ENCODE peak calls at places on chromosomes 11 and 22, in five cellular contexts. D is AG09309, T is IMR-90, R is AG04450, I is gastrocnemius medialis. O is an unnamed sample.

GRCh38 chr22:44103735-44104134 is 77.0 kb upstream of the PARVG start:
- DNase-seq in T (no peak), R (no peak), I (no peak), D (no peak), O (no peak)

GRCh38 chr22:35523167-35523928 is 17.3 kb upstream of the RASD2 start:
- DNase-seq in T (no peak), D (no peak), I (no peak), R (no peak), O (no peak)

GRCh38 chr22:37802310-37803194 is 5.2 kb upstream of the GCAT start:
- DNase-seq in I (peak), R (no peak), D (no peak), T (peak), O (no peak)

GRCh38 chr22:38110863-38111852 is 674 bp upstream of the BAIAP2L2 start:
- DNase-seq in T (no peak), D (no peak), R (no peak), I (no peak), O (no peak)

GRCh38 chr11:70402685-70403084 is 4.4 kb downstream of the CTTN start:
- DNase-seq in R (no peak), T (no peak), D (no peak), I (no peak), O (no peak)

GRCh38 chr11:79939111-79939510 is 498.3 kb upstream of the TENM4 start:
- DNase-seq in T (peak), R (no peak), D (no peak), I (no peak), O (no peak)

GRCh38 chr11:35579557-35580396 is 38.5 kb upstream of the FJX1 start:
- DNase-seq in I (no peak), T (peak), D (peak), R (peak), O (no peak)

GRCh38 chr11:130790689-130791088 is 125.6 kb downstream of the SNX19 start:
- DNase-seq in I (no peak), D (no peak), T (no peak), R (no peak), O (no peak)

GRCh38 chr11:75706260-75706729 is 11.3 kb upstream of the MOGAT2 start:
- DNase-seq in R (peak), T (peak), D (peak), I (peak), O (no peak)

GRCh38 chr22:42879371-42880021 is 22.4 kb upstream of the ARFGAP3 start:
- DNase-seq in T (no peak), I (no peak), D (no peak), R (no peak), O (no peak)

GRCh38 chr11:128776088-128776433 is 82.2 kb downstream of the FLI1 start:
- DNase-seq in I (no peak), R (no peak), D (no peak), T (no peak), O (no peak)

GRCh38 chr11:56819916-56820315 is 71.4 kb upstream of the OR9G4 start:
- DNase-seq in D (no peak), T (no peak), I (no peak), R (no peak), O (no peak)

GRCh38 chr11:3222941-3223905 is 4.6 kb upstream of the MRGPRG start:
- DNase-seq in D (no peak), R (no peak), T (no peak), I (no peak), O (no peak)

GRCh38 chr11:11148104-11148509 is 204.9 kb downstream of the CSNK2A3 start:
- DNase-seq in I (peak), T (peak), D (peak), R (no peak), O (no peak)

GRCh38 chr11:62336949-62337681 is at the start of gene ASRGL1:
- DNase-seq in R (no peak), D (no peak), T (peak), I (peak), O (peak)

GRCh38 chr11:63813563-63814382 is 517 bp downstream of the SPINDOC start:
- DNase-seq in D (no peak), R (no peak), T (peak), I (no peak), O (no peak)

GRCh38 chr11:130785376-130786110 is 130.7 kb downstream of the SNX19 start:
- DNase-seq in T (peak), R (peak), I (no peak), D (no peak), O (no peak)

GRCh38 chr22:32951807-32952153 is 106.4 kb downstream of the SYN3 start:
- DNase-seq in T (no peak), D (no peak), R (no peak), I (no peak), O (no peak)

GRCh38 chr11:2268911-2269600 is 1.3 kb downstream of the ASCL2 start:
- DNase-seq in I (no peak), T (no peak), D (no peak), R (no peak), O (no peak)

GRCh38 chr11:2302844-2303626 is 1.2 kb downstream of the TSPAN32 start:
- DNase-seq in R (no peak), T (no peak), I (no peak), D (no peak), O (no peak)

GRCh38 chr11:115333106-115333505 is 171.1 kb downstream of the CADM1 start:
- DNase-seq in D (peak), T (peak), I (no peak), R (no peak), O (no peak)

GRCh38 chr11:94507485-94507884 is 4.8 kb upstream of the C11orf97 start:
- DNase-seq in T (no peak), I (no peak), R (no peak), D (no peak), O (no peak)

GRCh38 chr11:133582731-133583130 is 50.4 kb upstream of the OPCML start:
- DNase-seq in T (no peak), D (no peak), I (no peak), R (no peak), O (no peak)

GRCh38 chr22:43136255-43136654 is 6.9 kb downstream of the MCAT start:
- DNase-seq in I (no peak), R (no peak), D (no peak), T (peak), O (no peak)

GRCh38 chr11:69044111-69045013 is 4.4 kb upstream of the TPCN2 start:
- DNase-seq in T (peak), R (peak), I (peak), D (peak), O (no peak)

GRCh38 chr22:30044369-30044768 is 35.9 kb upstream of the HORMAD2 start:
- DNase-seq in D (peak), R (peak), I (no peak), T (peak), O (no peak)

GRCh38 chr11:62081378-62082291 is 42.2 kb upstream of the INCENP start:
- DNase-seq in I (peak), R (peak), D (peak), T (peak), O (no peak)

GRCh38 chr11:109970516-109971183 is 122.5 kb upstream of the ZC3H12C start:
- DNase-seq in R (no peak), D (no peak), I (no peak), T (no peak), O (no peak)

DNA sequence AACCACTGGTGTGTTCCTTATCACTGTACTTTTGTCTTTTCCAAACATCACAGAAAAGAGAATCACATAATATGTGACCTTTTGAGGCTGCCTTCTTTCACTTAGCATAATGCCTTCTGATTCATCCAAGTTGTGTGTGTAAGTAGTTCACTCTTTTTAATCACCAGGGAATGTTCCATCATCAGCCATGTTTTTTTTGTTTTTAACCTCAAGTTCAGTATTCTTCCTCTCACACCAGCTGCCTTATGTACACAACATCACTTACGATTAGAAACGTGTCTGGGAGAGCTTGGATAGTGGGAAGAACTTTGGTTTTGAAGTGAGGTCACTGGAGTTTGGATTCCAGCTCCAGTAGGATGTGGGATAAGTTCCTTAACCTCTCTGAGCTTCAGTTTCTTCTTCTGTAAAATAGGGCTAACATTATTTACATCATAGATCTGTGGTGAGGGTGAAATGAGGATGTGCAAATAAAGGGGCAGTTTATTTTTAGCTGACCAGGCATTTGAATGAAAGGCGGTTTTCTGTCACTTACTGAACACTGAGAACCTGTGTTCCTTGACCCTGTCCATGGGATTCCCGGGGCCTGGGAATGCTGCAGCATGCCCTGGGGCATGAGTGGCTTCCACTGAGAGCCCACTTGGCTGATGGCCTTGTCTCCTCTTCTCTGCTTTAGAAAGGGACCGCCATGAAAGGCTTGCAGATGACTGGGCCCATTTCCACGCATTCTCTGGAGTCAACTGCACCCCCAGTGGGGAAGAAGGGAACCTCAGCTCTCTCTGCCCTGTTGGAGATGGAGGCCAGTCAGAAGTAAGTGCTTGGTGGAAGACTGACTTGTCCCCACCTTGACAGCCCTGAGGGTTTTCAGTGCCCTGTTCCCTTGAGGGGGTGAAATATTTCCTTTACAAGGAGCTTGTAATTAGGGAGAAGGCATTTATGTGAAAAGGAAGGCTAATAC is 92.6 kb downstream of the DEPDC5 start:
- DNase-seq in I (no peak), R (peak), T (peak), D (no peak), O (no peak)
- TF ChIP-seq CTCF in I (no peak), R (peak), T (peak), D (peak), O (peak)

GRCh38 chr22:20154602-20155183 is 3.8 kb upstream of the CCDC188 start:
- DNase-seq in D (no peak), R (no peak), T (no peak), I (no peak), O (no peak)

GRCh38 chr22:20156042-20156389 is 5.2 kb upstream of the CCDC188 start:
- DNase-seq in R (no peak), D (no peak), T (no peak), I (no peak), O (no peak)

GRCh38 chr22:20155330-20156041 is 4.6 kb upstream of the CCDC188 start:
- DNase-seq in I (no peak), R (no peak), D (no peak), T (no peak), O (no peak)

GRCh38 chr22:20152464-20152890 is 1.6 kb upstream of the CCDC188 start:
- DNase-seq in D (no peak), T (no peak), R (no peak), I (no peak), O (no peak)

DNA sequence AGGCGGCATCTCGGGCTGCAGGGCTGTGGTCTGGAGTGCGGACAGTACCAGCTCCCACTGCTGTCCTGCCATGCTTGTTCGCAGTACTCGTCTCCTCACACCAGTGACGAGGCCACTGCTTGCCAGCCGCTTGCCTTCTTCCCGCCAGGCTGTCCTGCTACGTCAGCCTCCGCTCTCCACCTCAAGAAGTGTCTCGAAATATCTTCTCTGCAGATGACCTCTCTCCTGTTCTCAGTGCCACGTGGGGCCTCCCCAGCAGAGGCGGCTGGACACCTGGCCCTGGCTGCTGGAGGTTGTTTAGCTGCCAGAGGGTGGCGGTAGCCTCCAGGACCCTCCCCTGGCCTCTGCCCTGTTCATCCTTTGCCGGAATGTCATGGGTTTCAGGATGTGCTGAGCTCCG is 3.1 kb upstream of the CCDC188 start:
- DNase-seq in D (no peak), R (no peak), I (no peak), T (peak), O (no peak)
- TF ChIP-seq CTCF in D (no peak), R (no peak), I (no peak), T (no peak), O (peak)

GRCh38 chr11:68036141-68036716 is 2.6 kb upstream of the TCIRG1 start:
- DNase-seq in T (no peak), R (no peak), I (no peak), D (no peak), O (no peak)
- TF ChIP-seq CTCF in T (no peak), R (no peak), I (no peak), D (no peak), O (no peak)

GRCh38 chr11:126411971-126412381 is 56.5 kb downstream of the ST3GAL4 start:
- DNase-seq in I (no peak), D (no peak), T (no peak), R (no peak), O (no peak)
- TF ChIP-seq CTCF in I (no peak), D (peak), T (peak), R (peak), O (peak)

GRCh38 chr11:65870706-65871681 is 1.6 kb downstream of the EFEMP2 start:
- DNase-seq in D (no peak), I (no peak), T (no peak), R (no peak), O (peak)

GRCh38 chr11:65873280-65874156 is 918 bp upstream of the EFEMP2 start:
- DNase-seq in R (peak), I (peak), T (peak), D (no peak), O (peak)

GRCh38 chr11:65870307-65870658 is 2.3 kb downstream of the EFEMP2 start:
- DNase-seq in I (no peak), T (no peak), D (no peak), R (no peak), O (peak)

GRCh38 chr11:65872555-65873279 is at the start of gene EFEMP2:
- DNase-seq in R (no peak), T (no peak), D (no peak), I (no peak), O (peak)

DNA sequence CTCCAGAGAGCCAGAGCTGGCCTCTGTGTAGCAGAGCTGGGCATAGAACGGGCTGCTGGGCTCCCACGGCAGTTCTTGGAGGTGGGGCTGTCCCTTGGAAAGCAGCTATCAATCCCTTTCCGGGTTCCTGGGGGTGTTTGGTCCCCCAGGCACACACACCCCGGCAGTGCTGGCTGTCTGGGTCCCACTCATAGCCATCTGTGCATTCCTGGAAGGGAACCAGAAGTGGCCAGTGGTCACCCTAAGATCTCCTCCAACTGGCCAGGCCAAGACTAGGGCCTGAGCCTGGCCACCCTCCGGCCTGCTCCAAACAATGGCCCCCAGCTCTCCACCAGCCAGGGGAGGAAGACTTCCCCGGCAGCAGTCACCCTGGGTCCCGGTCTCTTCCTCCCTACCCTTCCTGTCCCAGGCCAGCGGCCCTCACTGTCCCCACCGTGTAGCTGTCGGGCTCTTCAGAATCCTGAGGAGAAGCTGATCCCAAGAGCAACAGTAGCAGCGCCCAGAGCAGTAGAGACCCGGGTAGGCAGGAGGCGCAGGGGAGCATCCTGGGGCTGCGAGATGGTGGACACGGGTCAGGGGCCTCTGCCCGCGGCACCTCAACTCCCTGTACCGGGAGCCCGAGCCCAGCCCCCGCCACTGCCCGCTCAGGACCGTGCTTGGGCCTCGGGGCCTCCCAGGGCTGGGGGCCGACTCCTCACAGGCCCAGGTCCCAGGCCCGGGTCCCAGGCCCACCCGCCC is 620 bp downstream of the EFEMP2 start:
- DNase-seq in D (no peak), T (no peak), I (no peak), R (no peak), O (peak)
- TF ChIP-seq CTCF in D (peak), T (peak), I (no peak), R (peak), O (peak)

DNA sequence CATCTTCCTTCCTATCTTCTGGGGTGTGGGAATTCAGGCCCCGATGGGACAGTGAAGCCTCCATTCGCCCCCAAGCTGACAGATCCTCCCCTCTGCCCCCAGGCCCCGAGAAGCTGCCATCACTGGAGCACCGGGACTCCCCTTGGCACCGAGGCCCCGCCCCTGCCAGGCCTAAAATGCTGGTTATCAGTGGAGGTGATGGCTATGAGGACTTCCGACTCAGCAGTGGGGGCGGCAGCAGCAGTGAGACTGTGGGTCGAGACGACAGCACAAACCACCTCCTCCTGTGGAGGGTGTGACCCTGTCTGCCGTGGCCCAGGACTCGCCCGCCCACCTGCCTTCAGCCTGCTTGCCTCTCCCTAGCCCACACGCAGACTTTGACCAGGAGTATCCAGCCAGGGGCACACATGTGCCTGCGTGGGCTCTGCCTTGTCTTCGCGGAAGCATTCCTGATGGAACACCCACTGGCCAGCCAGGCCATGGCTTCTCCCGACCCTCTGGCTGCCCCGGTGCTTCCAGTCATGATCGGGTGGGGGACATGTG is 8.6 kb upstream of the RELT start:
- DNase-seq in I (no peak), D (no peak), T (no peak), R (no peak), O (no peak)
- TF ChIP-seq CTCF in I (no peak), D (no peak), T (no peak), R (no peak), O (no peak)

GRCh38 chr11:108486828-108487227 is 11.4 kb downstream of the POGLUT3 start:
- DNase-seq in T (no peak), I (no peak), R (no peak), D (no peak), O (no peak)

GRCh38 chr11:108486331-108486730 is 11.9 kb downstream of the POGLUT3 start:
- DNase-seq in T (no peak), D (no peak), I (no peak), R (no peak), O (no peak)

DNA sequence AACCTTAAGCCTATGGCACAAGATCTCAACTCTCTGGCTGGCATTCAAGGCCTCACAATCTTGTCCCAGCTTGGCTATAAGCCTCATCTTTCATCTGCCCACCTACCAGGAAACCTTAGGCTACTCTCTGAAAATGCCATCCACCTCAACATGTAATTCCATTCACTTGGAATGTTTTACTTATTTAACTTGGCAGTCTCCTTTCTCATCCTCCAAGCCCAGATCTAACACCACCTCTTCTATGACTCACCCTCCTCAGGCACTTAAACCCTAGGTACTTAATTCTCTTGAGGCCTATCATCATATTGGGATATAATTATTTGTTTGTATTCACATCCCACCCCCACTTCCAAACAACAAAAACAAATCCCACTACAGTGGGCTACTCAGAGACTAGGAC is 15.0 kb downstream of the POGLUT3 start:
- DNase-seq in I (no peak), R (no peak), D (no peak), T (peak), O (no peak)
- TF ChIP-seq CTCF in I (no peak), R (no peak), D (no peak), T (no peak), O (no peak)

GRCh38 chr22:47626428-47627390 is 864.3 kb downstream of the TBC1D22A start:
- DNase-seq in T (no peak), D (no peak), I (no peak), R (no peak), O (no peak)
- TF ChIP-seq CTCF in T (no peak), D (no peak), I (no peak), R (no peak), O (no peak)

GRCh38 chr11:84564867-84565184 is 1062.3 kb downstream of the DLG2 start:
- DNase-seq in I (no peak), R (no peak), D (no peak), T (no peak), O (no peak)
- TF ChIP-seq CTCF in I (no peak), R (no peak), D (no peak), T (no peak), O (peak)

GRCh38 chr11:1239596-1240205 is 16.8 kb downstream of the MUC5B start:
- DNase-seq in D (no peak), I (no peak), T (no peak), R (no peak), O (no peak)
- TF ChIP-seq CTCF in D (no peak), I (no peak), T (no peak), R (no peak), O (no peak)